ENCODE peak calls at places on chromosomes 3 and 15, in four cellular contexts. L, I, H and F are unnamed samples.

GRCh38 chr3:192352142-192352541 is 375.2 kb downstream of the FGF12 start:
- DNase-seq in L (no peak), I (no peak), H (no peak), F (no peak)

GRCh38 chr3:156817931-156818765 is 8.0 kb upstream of the LEKR1 start:
- DNase-seq in L (no peak), I (no peak), H (no peak), F (no peak)

GRCh38 chr3:172622916-172623700 is 87.8 kb downstream of the NCEH1 start:
- DNase-seq in L (peak), I (no peak), H (peak), F (no peak)

GRCh38 chr15:63605036-63605435 is 7.8 kb downstream of the FBXL22 start:
- DNase-seq in L (no peak), I (no peak), H (no peak), F (no peak)

GRCh38 chr3:128993461-128994172 is at the start of gene CFAP92:
- DNase-seq in L (peak), I (peak), H (peak), F (peak)

GRCh38 chr15:78003539-78004008 is 73.9 kb downstream of the TBC1D2B start:
- DNase-seq in L (no peak), I (no peak), H (no peak), F (no peak)

GRCh38 chr15:83378921-83379561 is 68.1 kb upstream of the SH3GL3 start:
- DNase-seq in L (peak), I (no peak), H (no peak), F (no peak)

GRCh38 chr3:113660901-113661300 is 35.5 kb downstream of the USF3 start:
- DNase-seq in L (no peak), I (no peak), H (no peak), F (no peak)

GRCh38 chr3:128273841-128274573 is 120.7 kb downstream of the EEFSEC start:
- DNase-seq in L (peak), I (no peak), H (no peak), F (no peak)